ENCODE peak calls at places on chromosomes 3 and 15, in six cellular contexts. One of them, this sample, is unnamed.

GRCh38 chr15:78881681-78882080 is 9.0 kb downstream of the MORF4L1 start:
- DNase-seq in GM13977: no peak
- DNase-seq in GM23248: no peak
- DNase-seq in AG10803: no peak
- DNase-seq in activated gamma-delta T cell treated with anti-CD3 and anti-CD28 coated beads, Interleukin-2, amount 50 U/mL, for 16 hours: no peak
- DNase-seq in RWPE1: no peak
- DNase-seq in this sample: no peak

GRCh38 chr15:86915811-86916331 is 836.2 kb downstream of the AGBL1 start:
- DNase-seq in GM13977: no peak
- DNase-seq in GM23248: peak
- DNase-seq in AG10803: peak
- DNase-seq in activated gamma-delta T cell treated with anti-CD3 and anti-CD28 coated beads, Interleukin-2, amount 50 U/mL, for 16 hours: no peak
- DNase-seq in RWPE1: peak
- DNase-seq in this sample: peak

GRCh38 chr3:141373768-141374526 is 5.6 kb downstream of the ZBTB38 start:
- DNase-seq in GM13977: no peak
- DNase-seq in GM23248: peak
- DNase-seq in AG10803: no peak
- DNase-seq in activated gamma-delta T cell treated with anti-CD3 and anti-CD28 coated beads, Interleukin-2, amount 50 U/mL, for 16 hours: no peak
- DNase-seq in RWPE1: peak
- DNase-seq in this sample: no peak

GRCh38 chr3:12194669-12195161 is 36.0 kb upstream of the TIMP4 start:
- DNase-seq in GM13977: no peak
- DNase-seq in GM23248: peak
- DNase-seq in AG10803: peak
- DNase-seq in activated gamma-delta T cell treated with anti-CD3 and anti-CD28 coated beads, Interleukin-2, amount 50 U/mL, for 16 hours: no peak
- DNase-seq in RWPE1: peak
- DNase-seq in this sample: no peak

GRCh38 chr3:23495507-23495906 is 292.4 kb downstream of the UBE2E2 start:
- DNase-seq in GM13977: no peak
- DNase-seq in GM23248: peak
- DNase-seq in AG10803: peak
- DNase-seq in activated gamma-delta T cell treated with anti-CD3 and anti-CD28 coated beads, Interleukin-2, amount 50 U/mL, for 16 hours: no peak
- DNase-seq in RWPE1: peak
- DNase-seq in this sample: no peak

GRCh38 chr3:49170744-49171118 is 667 bp upstream of the KLHDC8B start:
- DNase-seq in GM13977: no peak
- DNase-seq in GM23248: no peak
- DNase-seq in AG10803: no peak
- DNase-seq in activated gamma-delta T cell treated with anti-CD3 and anti-CD28 coated beads, Interleukin-2, amount 50 U/mL, for 16 hours: no peak
- DNase-seq in RWPE1: no peak
- DNase-seq in this sample: no peak

GRCh38 chr3:43854916-43855315 is 164.2 kb downstream of the ABHD5 start:
- DNase-seq in GM13977: no peak
- DNase-seq in GM23248: no peak
- DNase-seq in AG10803: no peak
- DNase-seq in activated gamma-delta T cell treated with anti-CD3 and anti-CD28 coated beads, Interleukin-2, amount 50 U/mL, for 16 hours: no peak
- DNase-seq in RWPE1: no peak
- DNase-seq in this sample: no peak

GRCh38 chr15:100650685-100651084 is 48.3 kb downstream of the ASB7 start:
- DNase-seq in GM13977: no peak
- DNase-seq in GM23248: no peak
- DNase-seq in AG10803: no peak
- DNase-seq in activated gamma-delta T cell treated with anti-CD3 and anti-CD28 coated beads, Interleukin-2, amount 50 U/mL, for 16 hours: no peak
- DNase-seq in RWPE1: peak
- DNase-seq in this sample: no peak

GRCh38 chr3:111539351-111540331 is 2.4 kb upstream of the CD96 start:
- DNase-seq in GM13977: peak
- DNase-seq in GM23248: peak
- DNase-seq in AG10803: peak
- DNase-seq in activated gamma-delta T cell treated with anti-CD3 and anti-CD28 coated beads, Interleukin-2, amount 50 U/mL, for 16 hours: peak
- DNase-seq in RWPE1: peak
- DNase-seq in this sample: peak

GRCh38 chr15:88401972-88402656 is 65.1 kb downstream of the MRPL46 start:
- DNase-seq in GM13977: no peak
- DNase-seq in GM23248: peak
- DNase-seq in AG10803: no peak
- DNase-seq in activated gamma-delta T cell treated with anti-CD3 and anti-CD28 coated beads, Interleukin-2, amount 50 U/mL, for 16 hours: no peak
- DNase-seq in RWPE1: no peak
- DNase-seq in this sample: no peak

GRCh38 chr3:141405025-141405424 is 36.7 kb downstream of the ZBTB38 start:
- DNase-seq in GM13977: no peak
- DNase-seq in GM23248: peak
- DNase-seq in AG10803: peak
- DNase-seq in activated gamma-delta T cell treated with anti-CD3 and anti-CD28 coated beads, Interleukin-2, amount 50 U/mL, for 16 hours: no peak
- DNase-seq in RWPE1: no peak
- DNase-seq in this sample: no peak

GRCh38 chr3:165254812-165255211 is 58.6 kb upstream of the SLITRK3 start:
- DNase-seq in GM13977: no peak
- DNase-seq in GM23248: peak
- DNase-seq in AG10803: peak
- DNase-seq in activated gamma-delta T cell treated with anti-CD3 and anti-CD28 coated beads, Interleukin-2, amount 50 U/mL, for 16 hours: no peak
- DNase-seq in RWPE1: peak
- DNase-seq in this sample: no peak

GRCh38 chr3:29317659-29318173 is 36.8 kb downstream of the RBMS3 start:
- DNase-seq in GM13977: no peak
- DNase-seq in GM23248: no peak
- DNase-seq in AG10803: no peak
- DNase-seq in activated gamma-delta T cell treated with anti-CD3 and anti-CD28 coated beads, Interleukin-2, amount 50 U/mL, for 16 hours: no peak
- DNase-seq in RWPE1: no peak
- DNase-seq in this sample: no peak

GRCh38 chr3:173467501-173467900 is 70.0 kb downstream of the NLGN1 start:
- DNase-seq in GM13977: no peak
- DNase-seq in GM23248: peak
- DNase-seq in AG10803: no peak
- DNase-seq in activated gamma-delta T cell treated with anti-CD3 and anti-CD28 coated beads, Interleukin-2, amount 50 U/mL, for 16 hours: no peak
- DNase-seq in RWPE1: peak
- DNase-seq in this sample: no peak

GRCh38 chr3:42078686-42079085 is 12.5 kb upstream of the TRAK1 start:
- DNase-seq in GM13977: no peak
- DNase-seq in GM23248: peak
- DNase-seq in AG10803: peak
- DNase-seq in activated gamma-delta T cell treated with anti-CD3 and anti-CD28 coated beads, Interleukin-2, amount 50 U/mL, for 16 hours: no peak
- DNase-seq in RWPE1: no peak
- DNase-seq in this sample: no peak

GRCh38 chr3:179929091-179929529 is 107.6 kb downstream of the PEX5L start:
- DNase-seq in GM13977: peak
- DNase-seq in GM23248: peak
- DNase-seq in AG10803: peak
- DNase-seq in activated gamma-delta T cell treated with anti-CD3 and anti-CD28 coated beads, Interleukin-2, amount 50 U/mL, for 16 hours: no peak
- DNase-seq in RWPE1: peak
- DNase-seq in this sample: peak

GRCh38 chr3:25257026-25257425 is 171.0 kb upstream of the RARB start:
- DNase-seq in GM13977: no peak
- DNase-seq in GM23248: no peak
- DNase-seq in AG10803: peak
- DNase-seq in activated gamma-delta T cell treated with anti-CD3 and anti-CD28 coated beads, Interleukin-2, amount 50 U/mL, for 16 hours: no peak
- DNase-seq in RWPE1: no peak
- DNase-seq in this sample: no peak

GRCh38 chr15:40330368-40330836 is 6.9 kb downstream of the INAFM2 start:
- DNase-seq in GM13977: no peak
- DNase-seq in GM23248: peak
- DNase-seq in AG10803: peak
- DNase-seq in activated gamma-delta T cell treated with anti-CD3 and anti-CD28 coated beads, Interleukin-2, amount 50 U/mL, for 16 hours: no peak
- DNase-seq in RWPE1: no peak
- DNase-seq in this sample: no peak